ENCODE peak calls at places on chromosomes 16 and 17, in ten cellular contexts. L is hepatocyte, U is GM10248, S is RWPE1, O is left lung, B is choroid plexus epithelial cell, Y is SK-N-SH, G is OCI-LY7, F is omental fat pad, K is lower lobe of right lung. V is an unnamed sample.

GRCh38 chr16:49348408-49349176 is 25.0 kb upstream of the C16orf78 start:
- DNase-seq in O (no peak), Y (no peak), G (peak; percentile 20), U (no peak), K (no peak), F (no peak), L (no peak), S (no peak), B (no peak), V (no peak)

GRCh38 chr17:65535777-65536572 is 25.5 kb downstream of the AXIN2 start:
- DNase-seq in G (no peak), U (no peak), Y (no peak), K (no peak), B (no peak), S (no peak), O (no peak), L (no peak), F (no peak), V (no peak)

GRCh38 chr17:1484586-1485310 is 7.7 kb downstream of the MYO1C start:
- DNase-seq in S (peak; percentile 39), O (peak; percentile 72), L (peak; percentile 87), K (peak; percentile 76), Y (peak; percentile 74), B (peak; percentile 51), F (no peak), U (peak; percentile 78), G (peak; percentile 65), V (no peak)

GRCh38 chr16:50733468-50733867 is 8.4 kb upstream of the CYLD start:
- DNase-seq in K (no peak), O (no peak), F (no peak), S (no peak), L (no peak), G (no peak), B (no peak), U (no peak), Y (no peak), V (no peak)

GRCh38 chr17:2177235-2177811 is 122.4 kb downstream of the HIC1 start:
- DNase-seq in S (peak; percentile 34), U (no peak), Y (no peak), F (no peak), O (no peak), K (no peak), G (no peak), L (no peak), B (peak; percentile 78), V (peak; percentile 50)

GRCh38 chr17:29722411-29723198 is 99.9 kb upstream of the CORO6 start:
- DNase-seq in S (no peak), L (peak; percentile 45), O (peak; percentile 64), B (peak; percentile 99), K (no peak), G (peak; percentile 95), F (no peak), Y (peak; percentile 39), U (peak; percentile 69), V (peak; percentile 10)

GRCh38 chr17:44389723-44390202 is 314 bp upstream of the ITGA2B start:
- DNase-seq in O (no peak), S (no peak), U (no peak), G (peak; percentile 11), B (no peak), F (no peak), Y (no peak), L (no peak), K (no peak), V (no peak)

GRCh38 chr16:22217890-22218730 is 12.0 kb downstream of the EEF2K start:
- DNase-seq in B (no peak), Y (no peak), L (no peak), K (no peak), U (peak; percentile 86), O (no peak), F (no peak), S (peak; percentile 36), G (peak; percentile 38), V (no peak)

DNA sequence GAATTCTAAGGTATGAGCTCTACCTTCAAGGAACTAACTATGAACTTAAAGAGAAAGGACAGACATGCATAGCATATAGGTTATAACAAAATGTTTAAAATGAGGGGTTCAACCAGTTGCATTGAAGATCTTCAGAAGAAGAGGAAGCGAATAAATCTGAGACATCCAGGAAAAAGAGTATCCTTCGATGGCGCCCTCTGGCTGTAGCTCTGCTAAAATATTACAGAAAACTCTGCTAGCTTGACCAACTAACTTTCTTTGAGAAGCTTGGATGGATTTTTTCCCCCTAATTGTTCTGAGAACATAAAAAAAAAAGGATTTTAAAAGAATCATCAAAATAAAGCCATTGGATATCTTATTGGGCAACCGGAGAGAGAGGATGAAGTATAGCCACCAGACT is 659.9 kb upstream of the SOX9 start:
- DNase-seq in G (peak; percentile 60), Y (no peak), F (no peak), S (no peak), L (peak; percentile 54), U (no peak), K (no peak), O (no peak), B (peak; percentile 71), V (peak; percentile 55)
- TF ChIP-seq CTCF in G (peak; percentile 95), Y (peak; percentile 75), F (no peak), S (peak; percentile 24), L (peak; percentile 55), U (no peak), K (peak; percentile 35), O (peak; percentile 18), B (peak; percentile 75), V (peak; percentile 14)

GRCh38 chr16:58537124-58537906 is 22.0 kb downstream of the SETD6 start:
- DNase-seq in K (no peak), S (no peak), Y (no peak), O (no peak), G (no peak), L (no peak), B (no peak), F (no peak), U (no peak), V (no peak)

GRCh38 chr16:58535100-58535499 is 19.8 kb downstream of the SETD6 start:
- DNase-seq in U (no peak), S (no peak), O (no peak), B (no peak), K (no peak), F (no peak), Y (no peak), G (no peak), L (no peak), V (no peak)

GRCh38 chr16:58533751-58534470 is 18.6 kb downstream of the SETD6 start:
- DNase-seq in Y (no peak), K (no peak), B (peak; percentile 37), G (no peak), F (no peak), U (no peak), S (no peak), L (peak; percentile 11), O (no peak), V (no peak)

GRCh38 chr16:58536278-58536677 is 21.0 kb downstream of the SETD6 start:
- DNase-seq in G (no peak), Y (no peak), O (no peak), F (no peak), L (no peak), K (no peak), S (no peak), U (no peak), B (no peak), V (no peak)
- TF ChIP-seq CTCF in G (no peak), Y (no peak), O (no peak), F (no peak), L (no peak), K (no peak), S (no peak), U (no peak), B (no peak), V (no peak)

GRCh38 chr16:76668207-76668725 is 391.1 kb downstream of the CNTNAP4 start:
- DNase-seq in S (no peak), G (peak; percentile 23), L (peak; percentile 48), F (no peak), U (no peak), K (no peak), B (no peak), O (no peak), Y (no peak), V (no peak)

GRCh38 chr16:76669288-76669687 is 392.1 kb downstream of the CNTNAP4 start:
- DNase-seq in G (no peak), B (no peak), Y (no peak), K (no peak), L (no peak), U (no peak), F (no peak), O (no peak), S (no peak), V (no peak)

GRCh38 chr16:76670125-76670857 is 393.1 kb downstream of the CNTNAP4 start:
- DNase-seq in F (no peak), U (no peak), Y (no peak), G (no peak), S (peak; percentile 9), K (no peak), B (no peak), O (no peak), L (no peak), V (no peak)

GRCh38 chr16:76661691-76662090 is 384.5 kb downstream of the CNTNAP4 start:
- DNase-seq in F (no peak), Y (no peak), S (no peak), U (no peak), B (no peak), K (no peak), G (no peak), O (no peak), L (no peak), V (no peak)

DNA sequence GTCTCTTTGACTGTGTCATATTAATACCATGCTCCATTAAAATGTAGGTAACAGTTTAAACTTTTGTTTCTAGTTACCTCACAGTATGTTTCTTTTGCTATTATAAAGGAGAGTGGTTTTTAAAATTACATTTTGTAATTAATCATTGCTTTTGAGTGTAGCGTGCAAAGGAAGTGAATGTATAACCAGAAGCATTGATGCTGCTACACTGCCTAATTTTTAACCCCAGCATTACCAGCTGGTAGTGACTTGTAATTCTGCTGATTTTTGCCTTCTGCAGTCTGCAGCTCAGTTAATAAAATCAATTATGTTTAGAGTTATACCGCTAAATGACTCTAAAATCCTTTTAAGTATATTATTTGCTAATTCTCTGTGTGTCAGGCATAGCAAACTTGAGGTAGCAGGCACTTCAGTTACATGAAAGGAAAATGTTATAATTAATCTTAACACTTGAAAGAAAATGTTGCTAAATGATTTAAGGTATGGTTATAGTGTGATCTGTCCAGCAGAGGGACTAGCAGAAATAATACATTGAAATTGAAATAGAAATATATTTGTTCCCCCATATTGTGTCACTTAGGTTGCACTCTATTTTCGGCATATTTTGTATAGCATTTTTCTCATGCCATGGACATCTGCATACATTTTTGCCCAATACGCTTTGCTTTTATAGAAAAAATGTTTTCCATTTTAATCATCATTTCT is 388.5 kb downstream of the CNTNAP4 start:
- DNase-seq in K (no peak), F (no peak), S (no peak), O (no peak), G (no peak), Y (no peak), L (no peak), B (no peak), U (no peak), V (no peak)
- TF ChIP-seq CTCF in K (no peak), F (no peak), S (no peak), O (no peak), G (peak; percentile 27), Y (peak; percentile 33), L (peak; percentile 31), B (no peak), U (no peak), V (peak; percentile 5)

GRCh38 chr16:25707982-25708583 is 16.3 kb downstream of the HS3ST4 start:
- DNase-seq in F (no peak), S (no peak), G (peak; percentile 49), L (peak; percentile 58), K (no peak), O (no peak), Y (peak; percentile 33), B (peak; percentile 7), U (peak; percentile 31), V (peak; percentile 8)
- TF ChIP-seq CTCF in F (no peak), S (peak; percentile 12), G (peak; percentile 81), L (peak; percentile 50), K (peak; percentile 29), O (peak; percentile 31), Y (peak; percentile 55), B (peak; percentile 33), U (peak; percentile 53), V (peak; percentile 17)